ENCODE peak calls at places on chromosomes 7 and 10, in seven cellular contexts. R, Z, U, N, L, V and I are unnamed samples.

GRCh38 chr7:159065852-159066480 is 78.7 kb downstream of the VIPR2 start:
- DNase-seq in R (no peak), Z (no peak), U (no peak), N (no peak), L (no peak), V (no peak), I (no peak)

GRCh38 chr7:56086761-56087160 is 6.0 kb downstream of the PHKG1 start:
- DNase-seq in R (no peak), Z (no peak), U (no peak), N (no peak), L (no peak), V (no peak), I (no peak)

GRCh38 chr10:16384064-16384463 is 52.7 kb upstream of the PTER start:
- DNase-seq in R (no peak), Z (no peak), U (no peak), N (no peak), L (no peak), V (no peak), I (no peak)

GRCh38 chr10:24272374-24272773 is 63.4 kb downstream of the KIAA1217 start:
- DNase-seq in R (no peak), Z (no peak), U (no peak), N (no peak), L (no peak), V (no peak), I (no peak)

GRCh38 chr7:613442-614140 is 93.9 kb upstream of the PDGFA start:
- DNase-seq in R (no peak), Z (no peak), U (no peak), N (no peak), L (no peak), V (no peak), I (peak)

GRCh38 chr7:34158311-34158710 is 253.0 kb downstream of the BMPER start:
- DNase-seq in R (no peak), Z (no peak), U (no peak), N (no peak), L (no peak), V (no peak), I (no peak)

GRCh38 chr7:34564091-34564490 is 93.9 kb upstream of the NPSR1 start:
- DNase-seq in R (no peak), Z (no peak), U (no peak), N (no peak), L (no peak), V (no peak), I (no peak)

GRCh38 chr10:56298941-56299340 is 62.1 kb downstream of the ZWINT start:
- DNase-seq in R (no peak), Z (no peak), U (no peak), N (no peak), L (no peak), V (no peak), I (no peak)

GRCh38 chr10:88392222-88392621 is 190.9 kb downstream of the RNLS start:
- DNase-seq in R (peak), Z (no peak), U (no peak), N (no peak), L (no peak), V (no peak), I (peak)

GRCh38 chr10:5894458-5894857 is 4.4 kb downstream of the FBH1 start:
- DNase-seq in R (no peak), Z (no peak), U (no peak), N (no peak), L (no peak), V (no peak), I (no peak)